ENCODE peak calls at places on chromosomes 2 and 18, in four cellular contexts. A is left ventricle myocardium inferior, I is keratinocyte, N is tibial artery. T is an unnamed sample.

GRCh38 chr2:44962176-44962695 is 20.7 kb downstream of the SIX3 start:
- DNase-seq in I (no peak), A (no peak), N (no peak), T (no peak)

GRCh38 chr2:101958071-101958470 is 33.7 kb upstream of the IL1R2 start:
- DNase-seq in I (peak; percentile 76), A (no peak), N (no peak), T (no peak)

GRCh38 chr2:16055848-16056580 is 115.7 kb downstream of the MYCN start:
- DNase-seq in I (no peak), N (no peak), A (no peak), T (no peak)

GRCh38 chr2:181203412-181203811 is 223.0 kb downstream of the UBE2E3 start:
- DNase-seq in I (peak; percentile 46), A (no peak), N (no peak), T (peak; percentile 81)

GRCh38 chr2:37721219-37721600 is 49.8 kb upstream of the CDC42EP3 start:
- DNase-seq in I (no peak), N (no peak), A (no peak), T (no peak)

GRCh38 chr2:136215449-136215848 is 97.5 kb upstream of the CXCR4 start:
- DNase-seq in N (no peak), A (no peak), I (no peak), T (no peak)

GRCh38 chr2:48248251-48248933 is 281.6 kb upstream of the STON1 start:
- DNase-seq in I (peak; percentile 54), A (no peak), N (no peak), T (peak; percentile 78)

GRCh38 chr2:24105816-24106215 is 17.3 kb downstream of the PFN4 start:
- DNase-seq in N (no peak), A (no peak), I (no peak), T (no peak)

GRCh38 chr2:127593228-127594115 is 52.5 kb upstream of the GPR17 start:
- DNase-seq in I (no peak), N (no peak), A (no peak), T (no peak)

GRCh38 chr2:120869659-120870466 is 134.2 kb downstream of the GLI2 start:
- DNase-seq in N (no peak), I (no peak), A (no peak), T (no peak)

GRCh38 chr2:107684421-107684820 is 142.3 kb upstream of the RGPD4 start:
- DNase-seq in A (no peak), I (no peak), N (no peak), T (no peak)

GRCh38 chr2:126657146-126657635 is 1.2 kb downstream of the GYPC start:
- DNase-seq in A (peak; percentile 61), I (no peak), N (peak; percentile 67), T (peak; percentile 29)

GRCh38 chr2:161250864-161251436 is 57.3 kb upstream of the PSMD14 start:
- DNase-seq in I (peak; percentile 48), A (no peak), N (no peak), T (peak; percentile 50)

GRCh38 chr2:130916438-130916705 is 79.7 kb downstream of the ARHGEF4 start:
- DNase-seq in A (no peak), I (no peak), N (no peak), T (no peak)

GRCh38 chr2:221070106-221070505 is 502.0 kb downstream of the EPHA4 start:
- DNase-seq in N (no peak), A (no peak), I (no peak), T (no peak)

GRCh38 chr2:160703648-160704585 is 210.3 kb upstream of the RBMS1 start:
- DNase-seq in N (peak; percentile 21), I (no peak), A (no peak), T (no peak)

GRCh38 chr2:159265171-159265576 is 21.3 kb downstream of the WDSUB1 start:
- DNase-seq in N (no peak), A (no peak), I (no peak), T (no peak)

GRCh38 chr18:24530630-24531111 is 70.2 kb downstream of the HRH4 start:
- DNase-seq in I (no peak), A (no peak), N (no peak), T (peak; percentile 44)

GRCh38 chr2:212968284-212969081 is 182.9 kb downstream of the IKZF2 start:
- DNase-seq in N (no peak), A (no peak), I (no peak), T (no peak)

GRCh38 chr2:85801871-85802270 is 48.1 kb downstream of the ATOH8 start:
- DNase-seq in I (no peak), N (no peak), A (no peak), T (no peak)

GRCh38 chr2:9187620-9188214 is 18.9 kb upstream of the ASAP2 start:
- DNase-seq in N (no peak), A (no peak), I (no peak), T (no peak)

GRCh38 chr2:12350821-12351220 is 365.9 kb upstream of the TRIB2 start:
- DNase-seq in A (no peak), I (no peak), N (no peak), T (no peak)

GRCh38 chr2:98016908-98017700 is 21.4 kb upstream of the TMEM131 start:
- DNase-seq in I (no peak), N (no peak), A (no peak), T (no peak)

GRCh38 chr2:113268621-113269360 is 9.9 kb downstream of the PAX8 start:
- DNase-seq in A (no peak), I (no peak), N (no peak), T (no peak)

GRCh38 chr2:113260930-113261329 is 17.8 kb downstream of the PAX8 start:
- DNase-seq in N (no peak), I (no peak), A (no peak), T (no peak)

GRCh38 chr2:113263546-113263945 is 15.2 kb downstream of the PAX8 start:
- DNase-seq in A (no peak), N (no peak), I (no peak), T (no peak)

GRCh38 chr2:113266431-113266830 is 12.3 kb downstream of the PAX8 start:
- DNase-seq in N (no peak), I (no peak), A (no peak), T (no peak)

DNA sequence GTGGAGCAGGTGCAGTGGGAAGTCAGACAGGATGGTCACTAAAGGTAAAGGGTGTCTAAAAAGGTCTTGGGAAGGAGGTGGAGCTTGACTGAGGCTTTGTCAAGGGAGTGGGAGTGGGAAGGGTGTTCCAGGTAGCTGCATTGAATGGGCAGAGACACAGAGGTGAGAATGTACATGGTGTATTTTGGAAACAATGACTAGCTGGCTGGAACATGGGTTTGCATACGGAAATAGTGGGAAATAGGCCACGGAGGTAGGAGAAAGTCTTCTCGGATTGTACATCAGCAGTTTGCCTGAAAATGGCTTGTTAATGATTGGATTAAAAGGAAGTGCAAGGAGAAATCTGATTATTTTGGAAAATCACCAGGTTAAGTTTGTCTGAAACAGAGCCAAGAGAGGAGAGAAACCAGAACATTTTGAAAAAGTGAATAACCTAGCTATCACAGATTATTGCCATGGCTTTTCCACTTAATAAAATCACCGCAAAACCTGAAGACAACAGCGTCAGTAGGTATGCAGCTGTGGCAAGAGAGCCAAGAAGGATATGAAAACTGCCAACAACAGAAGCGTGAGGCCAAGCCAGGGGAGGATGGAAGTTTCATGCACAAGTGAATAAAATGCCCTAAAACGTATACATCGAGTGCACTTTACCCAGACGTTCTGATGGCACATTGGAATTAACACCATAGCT is 13.9 kb downstream of the PAX8 start:
- DNase-seq in A (no peak), I (no peak), N (no peak), T (no peak)
- H3K27me3 ChIP-seq in A (peaks cover 30% of the 10 kb centered on the region), I (no peaks in the 10 kb centered on the region), N (peaks cover 15% of the 10 kb centered on the region), T (no peaks in the 10 kb centered on the region)

GRCh38 chr18:50310080-50310479 is 22.6 kb upstream of the CXXC1 start:
- DNase-seq in N (no peak), A (no peak), I (no peak), T (no peak)

GRCh38 chr18:50307738-50308470 is 20.4 kb upstream of the CXXC1 start:
- DNase-seq in N (peak; percentile 86), A (peak; percentile 90), I (peak; percentile 40), T (peak; percentile 84)

GRCh38 chr18:50307400-50307737 is 19.9 kb upstream of the CXXC1 start:
- DNase-seq in N (no peak), I (no peak), A (no peak), T (no peak)

GRCh38 chr18:50311573-50312106 is 24.1 kb upstream of the CXXC1 start:
- DNase-seq in A (no peak), I (no peak), N (no peak), T (peak; percentile 7)

DNA sequence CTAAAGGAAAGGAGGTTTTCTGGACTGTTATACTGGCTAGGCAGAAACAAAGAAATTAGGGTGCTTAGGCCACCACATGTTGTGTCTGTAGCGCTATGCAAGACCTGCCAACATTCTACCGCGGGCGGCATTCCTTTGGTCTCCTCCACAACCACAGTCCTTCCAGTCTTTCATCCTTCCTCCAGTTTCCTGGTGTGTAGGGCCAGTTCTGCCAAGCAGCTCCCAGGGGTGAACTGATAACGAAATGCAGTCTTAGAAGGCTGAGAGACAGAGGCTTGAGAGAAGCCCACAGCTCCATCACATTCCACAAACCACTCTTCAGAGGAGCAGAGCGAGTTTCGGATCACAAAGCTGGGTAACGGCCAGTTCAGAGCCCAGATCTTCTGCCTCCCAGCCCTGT is 19.5 kb upstream of the CXXC1 start:
- DNase-seq in N (no peak), I (no peak), A (no peak), T (no peak)
- H3K4me3 ChIP-seq in N (peak overlapping the region; percentile 54), I (no peak overlapping the region), A (peak overlapping the region; percentile 65), T (no peak overlapping the region)

GRCh38 chr2:164913640-164914346 is 41.5 kb downstream of the SLC38A11 start:
- DNase-seq in N (no peak), A (no peak), I (no peak), T (no peak)
- TF ChIP-seq CTCF in N (peak; percentile 50), A (peak; percentile 55), I (no peak), T (peak; percentile 11)

GRCh38 chr18:32114293-32114692 is 22.6 kb downstream of the RNF138 start:
- DNase-seq in N (no peak), A (no peak), I (no peak), T (no peak)
- H3K27me3 ChIP-seq in N (no peaks in the 10 kb centered on the region), A (no peaks in the 10 kb centered on the region), I (no peaks in the 10 kb centered on the region), T (no peaks in the 10 kb centered on the region)

DNA sequence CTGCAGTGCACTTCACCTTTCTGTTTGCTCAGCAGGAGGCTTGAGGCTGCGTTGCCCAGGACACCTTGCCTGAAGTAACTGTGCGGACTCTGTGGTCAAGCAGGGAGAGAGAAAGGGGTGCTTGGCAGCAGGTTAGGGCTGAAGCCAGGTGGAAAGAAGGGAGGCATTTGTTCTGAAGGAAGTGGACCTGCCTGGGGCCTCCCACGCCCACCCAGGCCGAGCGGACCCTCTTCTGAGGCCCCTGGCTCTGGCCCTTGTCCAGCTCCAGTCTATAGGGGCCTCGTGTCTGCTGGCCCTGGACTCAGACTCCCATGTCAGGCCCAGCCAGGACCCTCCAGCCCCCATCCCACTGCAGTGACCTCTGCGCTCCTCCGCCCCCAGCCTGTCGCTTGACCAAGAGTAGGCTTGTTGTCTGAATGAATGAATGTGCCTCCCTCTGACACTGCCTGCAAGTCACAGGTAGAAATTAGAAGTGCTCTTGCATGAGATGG is 2.5 kb downstream of the SNED1 start:
- DNase-seq in A (peak; percentile 10), N (no peak), I (no peak), T (no peak)
- H3K4me3 ChIP-seq in A (peak overlapping the region; percentile 83), N (no peak overlapping the region), I (no peak overlapping the region), T (no peak overlapping the region)

GRCh38 chr18:45026162-45026561 is 345.5 kb downstream of the SETBP1 start:
- DNase-seq in I (no peak), N (no peak), A (no peak), T (no peak)
- TF ChIP-seq CTCF in I (no peak), N (no peak), A (peak; percentile 29), T (no peak)

GRCh38 chr18:11145413-11146191 is 3.8 kb downstream of the PIEZO2 start:
- DNase-seq in I (no peak), N (no peak), A (no peak), T (no peak)
- H3K27me3 ChIP-seq in I (peaks cover 42% of the 10 kb centered on the region), N (peaks cover 31% of the 10 kb centered on the region), A (peaks cover 75% of the 10 kb centered on the region), T (peaks cover 51% of the 10 kb centered on the region)

T was measured in kidney epithelial cell.